ENCODE peak calls at places on chromosomes 2 and 18, in four cellular contexts. A is SK-N-SH, F is keratinocyte, V is astrocyte. M is an unnamed sample.
A peak's percentile ranks its signal among the peaks of the same experiment; 100 is the strongest.

GRCh38 chr2:28142403-28142802 is 250.3 kb upstream of the FOSL2 start:
- DNase-seq in A (no peak), V (peak; percentile 22), F (no peak), M (no peak)

GRCh38 chr2:42754021-42754775 is 9.7 kb downstream of the OXER1 start:
- DNase-seq in A (peak; percentile 72), F (no peak), V (peak; percentile 26), M (peak; percentile 5)

GRCh38 chr2:38737925-38738324 is 13.2 kb downstream of the SRSF7 start:
- DNase-seq in V (no peak), F (no peak), A (no peak), M (no peak)

GRCh38 chr2:86301010-86301409 is 36.4 kb downstream of the REEP1 start:
- DNase-seq in V (no peak), A (no peak), F (no peak), M (no peak)

GRCh38 chr2:46257476-46257875 is 39.7 kb upstream of the EPAS1 start:
- DNase-seq in A (peak; percentile 53), V (peak; percentile 33), F (no peak), M (no peak)

GRCh38 chr2:68645523-68645922 is 2.1 kb downstream of the PROKR1 start:
- DNase-seq in V (peak; percentile 6), A (no peak), F (no peak), M (no peak)

GRCh38 chr18:23386317-23386716 is 66.8 kb upstream of the RIOK3 start:
- DNase-seq in F (no peak), A (no peak), V (peak; percentile 22), M (no peak)

GRCh38 chr2:86243950-86244733 is 44.9 kb downstream of the MRPL35 start:
- DNase-seq in A (no peak), F (no peak), V (peak; percentile 8), M (no peak)

GRCh38 chr2:230924470-230925341 is at the start of gene GPR55:
- DNase-seq in F (no peak), A (no peak), V (no peak), M (peak; percentile 52)

GRCh38 chr2:61885896-61886603 is 2.4 kb downstream of the CCT4 start:
- DNase-seq in A (no peak), F (no peak), V (no peak), M (peak; percentile 13)

GRCh38 chr2:156321243-156321904 is 11.1 kb downstream of the NR4A2 start:
- DNase-seq in A (peak; percentile 16), V (no peak), F (no peak), M (no peak)

GRCh38 chr2:227188292-227188691 is 23.9 kb downstream of the COL4A3 start:
- DNase-seq in A (no peak), V (peak; percentile 53), F (no peak), M (no peak)

GRCh38 chr2:99184811-99185210 is 3.8 kb downstream of the MRPL30 start:
- DNase-seq in V (no peak), A (no peak), F (no peak), M (no peak)

GRCh38 chr2:178008636-178009289 is 63.8 kb downstream of the PDE11A start:
- DNase-seq in F (no peak), V (peak; percentile 76), A (peak; percentile 65), M (no peak)

GRCh38 chr2:110980613-110981062 is 140.1 kb upstream of the BCL2L11 start:
- DNase-seq in V (no peak), F (no peak), A (no peak), M (no peak)

GRCh38 chr18:79905389-79905911 is 46.0 kb downstream of the SLC66A2 start:
- DNase-seq in V (peak; percentile 36), A (no peak), F (no peak), M (no peak)

GRCh38 chr18:79901665-79902064 is 49.8 kb downstream of the SLC66A2 start:
- DNase-seq in F (no peak), A (no peak), V (no peak), M (no peak)

GRCh38 chr18:5512191-5512590 is 31.6 kb downstream of the EPB41L3 start:
- DNase-seq in V (no peak), A (no peak), F (no peak), M (no peak)

GRCh38 chr2:133566967-133567645 is 1.2 kb downstream of the NCKAP5 start:
- DNase-seq in A (no peak), V (peak; percentile 83), F (no peak), M (no peak)

GRCh38 chr18:21406111-21406510 is 164.1 kb downstream of the GREB1L start:
- DNase-seq in V (peak; percentile 42), A (no peak), F (no peak), M (no peak)

GRCh38 chr2:219702796-219703545 is 75.5 kb downstream of the SLC4A3 start:
- DNase-seq in V (no peak), F (no peak), A (no peak), M (no peak)

GRCh38 chr2:45210466-45211195 is 201.4 kb upstream of the SIX2 start:
- DNase-seq in V (no peak), F (no peak), A (no peak), M (no peak)

GRCh38 chr18:45838302-45839070 is 13.0 kb downstream of the SIGLEC15 start:
- DNase-seq in A (peak; percentile 70), V (no peak), F (no peak), M (no peak)

GRCh38 chr2:223270538-223270937 is 218.5 kb downstream of the KCNE4 start:
- DNase-seq in A (no peak), F (no peak), V (no peak), M (no peak)

GRCh38 chr2:237760506-237761502 is 37.8 kb upstream of the RBM44 start:
- DNase-seq in V (peak; percentile 38), A (no peak), F (no peak), M (no peak)

GRCh38 chr2:28901202-28901601 is 6.7 kb downstream of the WDR43 start:
- DNase-seq in F (no peak), V (no peak), A (no peak), M (no peak)

GRCh38 chr18:44968336-44968735 is 287.6 kb downstream of the SETBP1 start:
- DNase-seq in F (no peak), V (no peak), A (no peak), M (no peak)

GRCh38 chr2:10977636-10978035 is 65.9 kb downstream of the KCNF1 start:
- DNase-seq in V (no peak), A (peak; percentile 54), F (no peak), M (peak; percentile 14)

GRCh38 chr2:7427293-7428060 is 510.3 kb downstream of the RNF144A start:
- DNase-seq in V (peak; percentile 23), F (no peak), A (peak; percentile 80), M (peak; percentile 55)

GRCh38 chr18:55461843-55462242 is 126.1 kb downstream of the TCF4 start:
- DNase-seq in A (no peak), F (no peak), V (no peak), M (no peak)

GRCh38 chr2:20467789-20468548 is 21.1 kb downstream of the RHOB start:
- DNase-seq in A (no peak), V (no peak), F (no peak), M (no peak)

GRCh38 chr2:181818826-181819225 is 72.7 kb upstream of the ITPRID2 start:
- DNase-seq in A (no peak), V (no peak), F (no peak), M (no peak)

GRCh38 chr2:219595250-219595649 is 2.4 kb upstream of the STK11IP start:
- DNase-seq in V (peak; percentile 5), A (no peak), F (no peak), M (peak; percentile 78)

GRCh38 chr2:25623361-25623760 is 50.0 kb downstream of the DTNB start:
- DNase-seq in V (no peak), A (no peak), F (no peak), M (no peak)

GRCh38 chr2:174918886-174919526 is 86.2 kb downstream of the CHN1 start:
- DNase-seq in A (no peak), F (no peak), V (no peak), M (no peak)

GRCh38 chr2:204329532-204329931 is 215.7 kb upstream of the PARD3B start:
- DNase-seq in F (no peak), V (no peak), A (no peak), M (no peak)

GRCh38 chr2:28736034-28736433 is 15.6 kb upstream of the PPP1CB start:
- DNase-seq in V (no peak), F (no peak), A (peak; percentile 40), M (no peak)

GRCh38 chr2:69221960-69222751 is 164.9 kb downstream of the GFPT1 start:
- DNase-seq in A (no peak), V (peak; percentile 67), F (no peak), M (no peak)

GRCh38 chr2:575030-575727 is 102.0 kb downstream of the TMEM18 start:
- DNase-seq in A (no peak), V (no peak), F (no peak), M (no peak)

GRCh38 chr2:100246163-100247145 is 75.8 kb downstream of the LONRF2 start:
- DNase-seq in V (no peak), F (no peak), A (peak; percentile 49), M (peak; percentile 48)
- H3K4me2 ChIP-seq in V (no peak overlapping the region), F (no peak overlapping the region), A (no peak overlapping the region), M (no peak overlapping the region)

GRCh38 chr18:77095356-77096030 is 37.1 kb downstream of the MBP start:
- DNase-seq in A (no peak), F (no peak), V (no peak), M (no peak)
- H3K9ac ChIP-seq in A (no peak overlapping the region), F (no peak overlapping the region), V (no peak overlapping the region), M (no peak overlapping the region)

GRCh38 chr2:238895901-238896600 is 48.2 kb downstream of the TWIST2 start:
- DNase-seq in A (no peak), V (peak; percentile 93), F (no peak), M (no peak)

GRCh38 chr2:238897911-238898311 is 50.0 kb downstream of the TWIST2 start:
- DNase-seq in V (no peak), A (no peak), F (no peak), M (no peak)

GRCh38 chr2:238896641-238897040 is 48.8 kb downstream of the TWIST2 start:
- DNase-seq in A (no peak), F (no peak), V (no peak), M (no peak)

GRCh38 chr2:238898534-238899281 is 50.8 kb downstream of the TWIST2 start:
- DNase-seq in V (no peak), F (no peak), A (no peak), M (no peak)

GRCh38 chr2:238897122-238897880 is 49.4 kb downstream of the TWIST2 start:
- DNase-seq in A (no peak), V (no peak), F (no peak), M (no peak)
- H3K4me2 ChIP-seq in A (no peak overlapping the region), V (no peak overlapping the region), F (no peak overlapping the region), M (no peak overlapping the region)

GRCh38 chr2:239275871-239276812 is 124.7 kb downstream of the HDAC4 start:
- DNase-seq in V (peak; percentile 34), A (peak; percentile 90), F (no peak), M (peak; percentile 39)
- H3K9ac ChIP-seq in V (peak overlapping the region; percentile 87), A (peak overlapping the region; percentile 59), F (peak overlapping the region; percentile 85), M (peak overlapping the region; percentile 84)

GRCh38 chr2:127605691-127606277 is 40.2 kb upstream of the GPR17 start:
- DNase-seq in F (no peak), A (no peak), V (no peak), M (no peak)

GRCh38 chr2:127607399-127607908 is 38.5 kb upstream of the GPR17 start:
- DNase-seq in V (no peak), F (no peak), A (no peak), M (no peak)

GRCh38 chr2:127606594-127607398 is 39.2 kb upstream of the GPR17 start:
- DNase-seq in F (no peak), V (no peak), A (no peak), M (no peak)

GRCh38 chr2:127608061-127609011 is 37.6 kb upstream of the GPR17 start:
- DNase-seq in A (no peak), V (no peak), F (no peak), M (no peak)

GRCh38 chr2:127604986-127605385 is 41.0 kb upstream of the GPR17 start:
- DNase-seq in F (no peak), V (no peak), A (no peak), M (no peak)
- H3K4me2 ChIP-seq in F (no peak overlapping the region), V (no peak overlapping the region), A (no peak overlapping the region), M (no peak overlapping the region)

M was measured in K562.